ENCODE peak calls at places on chromosome 14, in eight cellular contexts. Y, X, K, A, R, P, W and T are unnamed samples.

GRCh38 chr14:100538566-100539318 is 48.5 kb downstream of the BEGAIN start:
- DNase-seq in Y (no peak), X (no peak), K (peak), A (peak), R (no peak), P (no peak), W (no peak), T (no peak)

GRCh38 chr14:55915464-55915863 is 202.7 kb upstream of the PELI2 start:
- DNase-seq in Y (peak), X (no peak), K (no peak), A (no peak), R (no peak), P (no peak), W (no peak), T (no peak)

GRCh38 chr14:34863844-34864243 is 11.3 kb downstream of the BAZ1A start:
- DNase-seq in Y (no peak), X (no peak), K (no peak), A (no peak), R (no peak), P (no peak), W (no peak), T (no peak)

GRCh38 chr14:74038015-74038859 is 19.1 kb downstream of the BBOF1 start:
- DNase-seq in Y (peak), X (peak), K (no peak), A (no peak), R (peak), P (peak), W (no peak), T (no peak)

GRCh38 chr14:96252323-96253052 is 3.5 kb upstream of the BDKRB1 start:
- DNase-seq in Y (no peak), X (peak), K (no peak), A (no peak), R (no peak), P (no peak), W (no peak), T (no peak)

GRCh38 chr14:42469637-42470426 is 863.2 kb downstream of the LRFN5 start:
- DNase-seq in Y (peak), X (no peak), K (no peak), A (no peak), R (no peak), P (no peak), W (no peak), T (no peak)

GRCh38 chr14:94945615-94946014 is 175.7 kb upstream of the GSC start:
- DNase-seq in Y (no peak), X (no peak), K (no peak), A (no peak), R (no peak), P (no peak), W (no peak), T (no peak)

GRCh38 chr14:57408634-57409033 is 18.2 kb downstream of the NAA30 start:
- DNase-seq in Y (no peak), X (no peak), K (no peak), A (no peak), R (no peak), P (no peak), W (no peak), T (no peak)

GRCh38 chr14:101037021-101037817 is 133.7 kb upstream of the RTL1 start:
- DNase-seq in Y (no peak), X (no peak), K (peak), A (peak), R (no peak), P (no peak), W (no peak), T (no peak)

GRCh38 chr14:70823281-70823680 is 14.0 kb upstream of the MAP3K9 start:
- DNase-seq in Y (no peak), X (no peak), K (no peak), A (no peak), R (no peak), P (no peak), W (no peak), T (no peak)

GRCh38 chr14:72075649-72076334 is 143.6 kb downstream of the RGS6 start:
- DNase-seq in Y (no peak), X (no peak), K (no peak), A (no peak), R (no peak), P (no peak), W (no peak), T (no peak)

GRCh38 chr14:34436118-34436905 is 25.7 kb downstream of the SPTSSA start:
- DNase-seq in Y (peak), X (peak), K (no peak), A (no peak), R (no peak), P (peak), W (peak), T (peak)

GRCh38 chr14:24250354-24250753 is 7.9 kb upstream of the TINF2 start:
- DNase-seq in Y (no peak), X (no peak), K (peak), A (peak), R (no peak), P (no peak), W (no peak), T (no peak)

GRCh38 chr14:89673499-89674225 is 256.6 kb upstream of the FOXN3 start:
- DNase-seq in Y (peak), X (peak), K (no peak), A (no peak), R (no peak), P (no peak), W (no peak), T (peak)

GRCh38 chr14:65222434-65222833 is 120.1 kb upstream of the MAX start:
- DNase-seq in Y (peak), X (peak), K (peak), A (peak), R (peak), P (peak), W (no peak), T (peak)

GRCh38 chr14:92560106-92560865 is 46.7 kb downstream of the RIN3 start:
- DNase-seq in Y (no peak), X (no peak), K (no peak), A (no peak), R (no peak), P (no peak), W (no peak), T (no peak)

GRCh38 chr14:36057452-36058142 is 118.9 kb downstream of the PTCSC3 start:
- DNase-seq in Y (peak), X (no peak), K (no peak), A (no peak), R (no peak), P (no peak), W (no peak), T (no peak)

GRCh38 chr14:104939666-104940410 is 15.2 kb downstream of the PLD4 start:
- DNase-seq in Y (no peak), X (no peak), K (peak), A (peak), R (no peak), P (no peak), W (no peak), T (no peak)

GRCh38 chr14:97306785-97307246 is 509.6 kb downstream of the VRK1 start:
- DNase-seq in Y (peak), X (peak), K (no peak), A (no peak), R (no peak), P (no peak), W (no peak), T (no peak)

GRCh38 chr14:36177489-36177888 is 967 bp upstream of the PTCSC3 start:
- DNase-seq in Y (no peak), X (no peak), K (no peak), A (no peak), R (no peak), P (no peak), W (no peak), T (no peak)

GRCh38 chr14:40197344-40197743 is 765.1 kb upstream of the FBXO33 start:
- DNase-seq in Y (no peak), X (no peak), K (no peak), A (no peak), R (no peak), P (no peak), W (no peak), T (no peak)

GRCh38 chr14:91545946-91546716 is 36.0 kb upstream of the PPP4R3A start:
- DNase-seq in Y (no peak), X (no peak), K (no peak), A (no peak), R (no peak), P (no peak), W (no peak), T (no peak)

GRCh38 chr14:76763362-76764041 is 2.2 kb downstream of the VASH1 start:
- DNase-seq in Y (no peak), X (no peak), K (peak), A (no peak), R (no peak), P (no peak), W (no peak), T (no peak)

GRCh38 chr14:101819251-101819990 is 57.9 kb downstream of the PPP2R5C start:
- DNase-seq in Y (no peak), X (no peak), K (no peak), A (no peak), R (no peak), P (no peak), W (no peak), T (no peak)

GRCh38 chr14:68191567-68192321 is 372.2 kb downstream of the RAD51B start:
- DNase-seq in Y (peak), X (no peak), K (no peak), A (no peak), R (no peak), P (no peak), W (peak), T (no peak)

GRCh38 chr14:92978229-92979021 is 55.5 kb downstream of the CHGA start:
- DNase-seq in Y (no peak), X (no peak), K (no peak), A (no peak), R (no peak), P (peak), W (no peak), T (no peak)

GRCh38 chr14:61570188-61570960 is 124.9 kb upstream of the HIF1A start:
- DNase-seq in Y (no peak), X (peak), K (peak), A (no peak), R (no peak), P (no peak), W (no peak), T (no peak)

GRCh38 chr14:61569308-61569707 is 126.0 kb upstream of the HIF1A start:
- DNase-seq in Y (no peak), X (no peak), K (no peak), A (no peak), R (no peak), P (peak), W (no peak), T (no peak)

GRCh38 chr14:61569783-61570182 is 125.5 kb upstream of the HIF1A start:
- DNase-seq in Y (peak), X (peak), K (peak), A (peak), R (no peak), P (peak), W (peak), T (peak)

GRCh38 chr14:61571931-61572330 is 123.4 kb upstream of the HIF1A start:
- DNase-seq in Y (no peak), X (no peak), K (no peak), A (no peak), R (no peak), P (no peak), W (no peak), T (no peak)

DNA sequence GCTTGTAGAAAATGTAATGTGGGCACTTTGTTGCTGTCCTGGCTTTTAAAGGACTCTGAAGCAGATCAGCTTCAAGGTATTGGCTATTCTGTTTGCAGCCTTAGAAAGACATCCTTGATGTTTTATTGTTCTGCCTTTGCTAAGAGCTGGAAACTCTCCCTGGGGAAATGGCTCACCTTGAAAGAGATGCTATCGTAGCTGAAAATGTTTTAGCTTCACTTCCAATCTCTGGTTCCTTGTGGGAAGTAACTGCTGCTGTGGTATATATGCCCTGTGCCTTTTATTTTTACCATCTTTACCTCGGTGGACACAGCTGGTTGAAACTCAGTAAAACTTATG is 124.4 kb upstream of the HIF1A start:
- DNase-seq in Y (no peak), X (no peak), K (no peak), A (no peak), R (no peak), P (no peak), W (no peak), T (no peak)
- H3K4me3 ChIP-seq in Y (no peak), X (no peak), K (no peak), A (no peak), R (no peak), P (no peak), W (peak), T (no peak)

DNA sequence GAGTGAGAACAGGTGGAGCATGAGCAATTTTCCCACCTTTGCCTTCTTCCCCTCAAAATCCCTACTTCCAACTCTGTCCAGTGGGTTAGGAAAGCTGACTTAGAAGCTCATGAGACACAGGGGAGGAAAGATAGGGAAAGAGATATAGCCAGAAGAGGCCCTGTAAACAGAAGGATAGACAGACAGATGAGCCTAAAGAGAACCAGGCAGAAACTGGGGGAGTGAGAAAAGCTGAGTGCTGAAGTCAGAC is 5.0 kb downstream of the AJUBA start:
- DNase-seq in Y (no peak), X (no peak), K (no peak), A (no peak), R (no peak), P (no peak), W (no peak), T (no peak)
- H3K4me3 ChIP-seq in Y (no peak), X (peak), K (no peak), A (no peak), R (no peak), P (no peak), W (peak), T (no peak)

GRCh38 chr14:54396493-54397335 is at the start of gene CDKN3:
- DNase-seq in Y (peak), X (peak), K (peak), A (peak), R (peak), P (peak), W (peak), T (peak)

GRCh38 chr14:54395716-54396115 is 1.1 kb upstream of the CDKN3 start:
- DNase-seq in Y (no peak), X (no peak), K (no peak), A (no peak), R (no peak), P (no peak), W (no peak), T (no peak)

GRCh38 chr14:54399560-54399959 is 2.8 kb downstream of the CDKN3 start:
- DNase-seq in Y (no peak), X (no peak), K (no peak), A (no peak), R (no peak), P (no peak), W (no peak), T (no peak)

GRCh38 chr14:54396183-54396492 is 669 bp upstream of the CDKN3 start:
- DNase-seq in Y (no peak), X (no peak), K (no peak), A (no peak), R (peak), P (no peak), W (no peak), T (no peak)

DNA sequence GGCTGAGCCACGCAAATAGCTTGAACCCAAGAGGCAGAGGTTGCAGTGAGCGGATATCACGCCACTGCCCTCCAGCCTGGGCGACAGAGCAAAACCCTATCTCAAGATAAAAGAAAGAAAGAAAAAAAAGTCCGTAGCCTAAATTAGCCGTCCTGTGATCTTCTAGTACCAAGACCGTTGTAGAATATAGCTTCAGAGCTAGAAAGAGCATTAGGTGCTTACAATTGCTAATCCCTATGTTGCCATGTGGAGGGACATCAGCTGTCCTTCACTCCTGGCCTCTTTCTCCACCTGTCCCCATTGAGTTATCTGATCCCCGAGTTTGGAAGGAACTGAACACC is 1.2 kb downstream of the CDKN3 start:
- DNase-seq in Y (no peak), X (no peak), K (no peak), A (no peak), R (peak), P (peak), W (no peak), T (no peak)
- H3K4me3 ChIP-seq in Y (no peak), X (peak), K (no peak), A (no peak), R (peak), P (peak), W (no peak), T (no peak)

GRCh38 chr14:84074626-84075025 is 1455.3 kb upstream of the FLRT2 start:
- DNase-seq in Y (no peak), X (no peak), K (no peak), A (no peak), R (no peak), P (no peak), W (no peak), T (no peak)
- H3K4me3 ChIP-seq in Y (no peak), X (no peak), K (no peak), A (no peak), R (no peak), P (no peak), W (no peak), T (no peak)

DNA sequence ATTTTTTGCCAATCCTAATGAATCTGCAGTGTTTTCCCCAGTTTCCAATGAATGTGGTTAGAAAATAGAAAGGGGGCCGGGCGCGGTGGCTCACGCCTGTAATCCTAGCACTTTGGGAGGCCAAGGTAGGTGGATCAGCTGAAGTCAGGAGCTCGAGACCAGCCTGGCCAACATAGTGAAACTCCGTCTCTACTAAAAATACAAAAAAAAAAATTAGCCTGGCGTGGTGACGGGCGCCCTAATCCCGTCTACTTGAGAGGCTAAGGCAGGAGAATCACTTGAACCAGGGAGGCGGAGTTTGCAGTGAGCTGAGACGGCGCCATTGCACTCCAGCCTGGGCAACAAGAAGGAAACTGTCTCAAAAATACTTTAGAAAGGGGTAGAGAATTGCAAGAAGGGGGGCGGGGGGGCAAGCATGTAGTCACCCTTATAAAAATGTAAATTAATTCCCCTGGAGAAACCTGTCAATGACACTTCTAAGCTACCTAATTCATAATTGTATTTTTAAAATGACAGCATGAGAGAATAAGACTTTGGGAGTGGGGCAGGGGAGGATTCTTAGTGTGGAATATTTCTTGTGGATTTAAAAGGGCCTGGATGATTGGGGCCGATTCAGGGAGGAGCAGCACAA is 1.7 kb downstream of the KLHDC2 start:
- DNase-seq in Y (no peak), X (no peak), K (no peak), A (no peak), R (peak), P (no peak), W (no peak), T (no peak)
- H3K4me3 ChIP-seq in Y (peak), X (peak), K (peak), A (peak), R (peak), P (peak), W (peak), T (peak)

GRCh38 chr14:26841361-26841760 is 243.5 kb upstream of the NOVA1 start:
- DNase-seq in Y (peak), X (no peak), K (no peak), A (no peak), R (no peak), P (no peak), W (no peak), T (no peak)

GRCh38 chr14:26849514-26849913 is 251.7 kb upstream of the NOVA1 start:
- DNase-seq in Y (no peak), X (no peak), K (no peak), A (no peak), R (peak), P (no peak), W (no peak), T (no peak)

GRCh38 chr14:26845106-26845818 is 247.4 kb upstream of the NOVA1 start:
- DNase-seq in Y (no peak), X (no peak), K (no peak), A (no peak), R (peak), P (no peak), W (no peak), T (no peak)

GRCh38 chr14:26841920-26842741 is 244.3 kb upstream of the NOVA1 start:
- DNase-seq in Y (peak), X (peak), K (peak), A (no peak), R (peak), P (no peak), W (peak), T (peak)

DNA sequence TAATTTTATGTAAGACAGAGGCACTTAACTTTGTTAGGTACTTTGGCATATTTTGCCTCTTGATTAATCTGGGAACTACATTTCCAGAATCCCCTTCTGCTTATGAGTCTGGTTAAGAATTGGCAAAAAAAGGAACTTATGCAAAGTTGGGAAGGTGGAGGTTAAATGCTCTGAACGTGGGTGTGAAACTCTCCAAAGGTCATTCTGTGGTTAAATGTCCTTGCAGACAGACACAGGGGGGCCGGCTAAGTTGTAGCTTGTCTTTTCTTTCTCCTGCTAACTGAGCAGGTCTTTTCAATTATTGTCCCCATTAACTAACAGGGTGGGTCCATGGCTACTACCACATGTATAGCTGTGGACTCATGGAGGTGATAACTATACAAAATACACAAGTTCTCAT is 248.6 kb upstream of the NOVA1 start:
- DNase-seq in Y (peak), X (no peak), K (no peak), A (no peak), R (peak), P (no peak), W (peak), T (no peak)
- H3K4me3 ChIP-seq in Y (no peak), X (no peak), K (no peak), A (no peak), R (no peak), P (no peak), W (no peak), T (no peak)

DNA sequence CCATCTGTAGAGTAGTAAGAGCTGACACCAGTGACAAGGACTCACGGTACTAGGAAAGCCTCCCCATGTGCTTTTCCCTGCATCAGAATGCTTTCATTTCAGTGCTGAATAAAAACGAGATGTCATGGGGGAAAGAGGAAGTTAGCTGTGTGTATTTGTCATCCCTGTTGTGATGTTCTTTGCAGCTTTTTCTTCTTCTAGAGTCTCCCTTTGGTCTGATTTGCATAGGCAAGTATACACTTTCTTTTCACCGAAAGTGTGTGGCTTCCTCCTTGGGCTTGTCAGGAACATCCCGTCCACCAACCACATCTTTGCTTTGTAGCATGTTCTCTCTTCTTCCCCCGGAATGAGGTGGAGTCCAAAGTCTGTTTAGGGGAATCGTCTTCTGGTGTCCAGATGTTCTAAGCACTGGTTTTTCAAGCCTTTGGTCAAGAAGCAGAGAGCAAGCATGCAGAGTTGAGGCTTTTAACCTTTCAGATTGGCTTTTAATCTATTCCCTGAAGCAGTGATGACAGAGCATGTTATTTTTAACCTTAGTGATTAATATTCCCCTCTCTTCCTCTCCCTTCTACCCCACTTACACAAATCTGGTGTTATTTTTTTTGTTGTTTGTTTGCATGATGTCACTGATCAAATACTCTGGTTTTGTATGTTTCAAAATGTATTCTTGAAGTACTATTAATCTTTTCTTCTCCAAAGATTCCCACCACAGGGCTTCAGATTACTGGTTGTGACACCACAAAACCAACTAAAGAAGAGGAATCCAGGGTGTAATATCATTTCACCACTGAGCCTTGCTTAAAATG is 163.4 kb downstream of the SAMD4A start:
- DNase-seq in Y (peak), X (peak), K (no peak), A (no peak), R (peak), P (peak), W (peak), T (peak)
- H3K4me3 ChIP-seq in Y (peak), X (peak), K (peak), A (no peak), R (peak), P (peak), W (peak), T (peak)